ENCODE peak calls at places on chromosomes 4 and X, in four cellular contexts. One of them, this sample, is unnamed.

GRCh38 chrX:13750204-13750603 is 15.7 kb downstream of the OFD1 start:
- DNase-seq in lower leg skin: no peak
- DNase-seq in Calu3: peak; percentile 19
- DNase-seq in RWPE1: peak; percentile 18
- DNase-seq in this sample: no peak

GRCh38 chr4:38902695-38903094 is 35.1 kb downstream of the FAM114A1 start:
- DNase-seq in Calu3: no peak
- DNase-seq in RWPE1: peak; percentile 51
- DNase-seq in lower leg skin: no peak
- DNase-seq in this sample: no peak

GRCh38 chr4:33831667-33832066 is 2412.6 kb downstream of the ARAP2 start:
- DNase-seq in Calu3: no peak
- DNase-seq in RWPE1: no peak
- DNase-seq in lower leg skin: no peak
- DNase-seq in this sample: no peak

GRCh38 chr4:34196375-34196774 is 2047.9 kb downstream of the ARAP2 start:
- DNase-seq in Calu3: no peak
- DNase-seq in lower leg skin: no peak
- DNase-seq in RWPE1: no peak
- DNase-seq in this sample: no peak

GRCh38 chr4:108058685-108059440 is 69.2 kb downstream of the HADH start:
- DNase-seq in RWPE1: peak; percentile 68
- DNase-seq in lower leg skin: peak; percentile 21
- DNase-seq in Calu3: peak; percentile 18
- DNase-seq in this sample: no peak

GRCh38 chrX:34656842-34657780 is at the start of gene TMEM47:
- DNase-seq in RWPE1: peak; percentile 28
- DNase-seq in Calu3: peak; percentile 90
- DNase-seq in lower leg skin: peak; percentile 25
- DNase-seq in this sample: peak; percentile 89

GRCh38 chr4:113899260-113900177 is 79.9 kb downstream of the ARSJ start:
- DNase-seq in lower leg skin: no peak
- DNase-seq in RWPE1: no peak
- DNase-seq in Calu3: no peak
- DNase-seq in this sample: no peak

GRCh38 chr4:183407128-183407585 is 37.3 kb upstream of the CDKN2AIP start:
- DNase-seq in Calu3: peak; percentile 92
- DNase-seq in lower leg skin: peak; percentile 64
- DNase-seq in RWPE1: peak; percentile 65
- DNase-seq in this sample: peak; percentile 94

GRCh38 chrX:97743014-97743413 is 859.3 kb downstream of the RPA4 start:
- DNase-seq in RWPE1: no peak
- DNase-seq in Calu3: no peak
- DNase-seq in lower leg skin: no peak
- DNase-seq in this sample: no peak

GRCh38 chr4:62288803-62289541 is 1088.8 kb downstream of the ADGRL3 start:
- DNase-seq in lower leg skin: no peak
- DNase-seq in Calu3: no peak
- DNase-seq in RWPE1: no peak
- DNase-seq in this sample: no peak

GRCh38 chr4:101222156-101222845 is 125.0 kb downstream of the PPP3CA start:
- DNase-seq in lower leg skin: no peak
- DNase-seq in RWPE1: no peak
- DNase-seq in Calu3: no peak
- DNase-seq in this sample: no peak

GRCh38 chr4:147060171-147060931 is 114.7 kb upstream of the TTC29 start:
- DNase-seq in lower leg skin: no peak
- DNase-seq in Calu3: no peak
- DNase-seq in RWPE1: no peak
- DNase-seq in this sample: no peak

GRCh38 chrX:143571521-143571920 is 54.2 kb upstream of the SPANXN3 start:
- DNase-seq in Calu3: no peak
- DNase-seq in RWPE1: peak; percentile 7
- DNase-seq in lower leg skin: no peak
- DNase-seq in this sample: no peak

GRCh38 chr4:119627267-119628190 is 1.1 kb downstream of the PDE5A start:
- DNase-seq in lower leg skin: peak; percentile 23
- DNase-seq in Calu3: peak; percentile 74
- DNase-seq in RWPE1: peak; percentile 65
- DNase-seq in this sample: peak; percentile 82

GRCh38 chr4:119626943-119627266 is 1.7 kb downstream of the PDE5A start:
- DNase-seq in lower leg skin: no peak
- DNase-seq in Calu3: no peak
- DNase-seq in RWPE1: no peak
- DNase-seq in this sample: no peak

GRCh38 chr4:119628281-119629141 is at the start of gene PDE5A:
- DNase-seq in lower leg skin: peak; percentile 56
- DNase-seq in Calu3: peak; percentile 90
- DNase-seq in RWPE1: peak; percentile 78
- DNase-seq in this sample: peak; percentile 94

GRCh38 chr4:119626420-119626819 is 2.2 kb downstream of the PDE5A start:
- DNase-seq in RWPE1: no peak
- DNase-seq in lower leg skin: no peak
- DNase-seq in Calu3: no peak
- DNase-seq in this sample: no peak

DNA sequence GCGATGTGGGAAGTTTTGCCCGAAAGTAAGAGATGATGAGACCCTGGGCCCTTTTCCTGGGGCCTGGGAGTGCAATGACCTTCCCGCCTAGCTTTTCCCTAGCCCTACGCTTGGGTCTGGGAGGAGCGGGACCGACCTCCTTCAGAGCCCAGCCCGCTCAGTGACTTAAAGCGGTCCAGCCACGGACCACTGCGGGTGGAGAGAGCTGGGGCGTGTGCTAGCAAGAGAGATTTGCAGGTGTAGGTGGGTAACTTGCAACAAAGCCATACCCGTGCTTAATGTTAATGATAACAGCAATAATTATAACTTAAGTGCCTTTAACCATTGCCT is 503 bp upstream of the PDE5A start:
- DNase-seq in Calu3: no peak
- DNase-seq in RWPE1: no peak
- DNase-seq in lower leg skin: no peak
- DNase-seq in this sample: no peak
- TF ChIP-seq CTCF in Calu3: no peak
- TF ChIP-seq CTCF in RWPE1: peak; percentile 27
- TF ChIP-seq CTCF in lower leg skin: no peak
- TF ChIP-seq CTCF in this sample: no peak

DNA sequence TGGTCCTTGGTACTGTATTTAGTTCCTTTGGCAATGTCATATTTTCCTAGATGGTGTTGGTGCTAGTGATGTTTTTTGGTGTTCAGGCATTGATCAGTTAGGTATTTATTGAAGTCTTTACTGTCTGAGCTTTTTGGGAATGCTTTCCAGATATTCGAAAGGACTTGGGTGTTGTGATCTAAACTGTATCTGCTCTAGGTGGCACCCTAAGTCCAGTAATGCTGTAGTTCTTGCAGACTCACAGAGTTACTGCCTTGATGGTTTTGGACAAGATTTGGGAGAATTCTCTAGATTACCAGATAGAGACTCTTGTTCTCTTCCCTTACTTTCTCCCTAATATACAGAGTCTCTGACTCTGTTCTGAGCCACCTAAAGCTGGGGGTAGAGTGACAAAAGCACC is 513.6 kb upstream of the PITX2 start:
- DNase-seq in lower leg skin: no peak
- DNase-seq in RWPE1: no peak
- DNase-seq in Calu3: peak; percentile 10
- DNase-seq in this sample: no peak
- TF ChIP-seq CTCF in lower leg skin: no peak
- TF ChIP-seq CTCF in RWPE1: no peak
- TF ChIP-seq CTCF in Calu3: no peak
- TF ChIP-seq CTCF in this sample: peak; percentile 30

GRCh38 chrX:1763294-1763693 is 148.4 kb downstream of the ASMT start:
- DNase-seq in lower leg skin: no peak
- DNase-seq in Calu3: no peak
- DNase-seq in RWPE1: no peak
- DNase-seq in this sample: no peak

DNA sequence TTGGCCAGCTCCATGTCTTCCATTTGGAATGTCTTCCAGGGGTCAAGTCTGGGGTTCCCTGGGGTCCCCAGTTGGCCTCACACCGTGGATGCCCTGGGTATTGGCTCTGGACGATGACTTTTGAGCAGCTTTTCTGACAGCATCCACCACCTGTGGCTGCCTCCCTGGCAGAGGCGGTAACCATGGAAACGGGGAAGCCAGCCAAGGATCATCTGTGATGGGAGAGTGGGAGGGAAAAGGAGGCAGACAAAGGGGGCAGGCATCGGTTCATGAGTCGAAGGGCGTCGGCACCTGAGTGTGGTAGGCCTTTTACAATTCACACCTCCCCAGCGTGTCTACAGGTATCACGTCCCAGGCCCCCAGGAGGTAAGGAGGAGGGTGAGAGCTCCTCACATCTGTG is 152.2 kb downstream of the ASMT start:
- DNase-seq in Calu3: no peak
- DNase-seq in lower leg skin: no peak
- DNase-seq in RWPE1: no peak
- DNase-seq in this sample: no peak
- TF ChIP-seq CTCF in Calu3: no peak
- TF ChIP-seq CTCF in lower leg skin: no peak
- TF ChIP-seq CTCF in RWPE1: no peak
- TF ChIP-seq CTCF in this sample: no peak

GRCh38 chr4:188658958-188659522 is 519.8 kb downstream of the TRIML1 start:
- DNase-seq in lower leg skin: no peak
- DNase-seq in Calu3: no peak
- DNase-seq in RWPE1: no peak
- DNase-seq in this sample: no peak
- TF ChIP-seq CTCF in lower leg skin: no peak
- TF ChIP-seq CTCF in Calu3: no peak
- TF ChIP-seq CTCF in RWPE1: no peak
- TF ChIP-seq CTCF in this sample: no peak

DNA sequence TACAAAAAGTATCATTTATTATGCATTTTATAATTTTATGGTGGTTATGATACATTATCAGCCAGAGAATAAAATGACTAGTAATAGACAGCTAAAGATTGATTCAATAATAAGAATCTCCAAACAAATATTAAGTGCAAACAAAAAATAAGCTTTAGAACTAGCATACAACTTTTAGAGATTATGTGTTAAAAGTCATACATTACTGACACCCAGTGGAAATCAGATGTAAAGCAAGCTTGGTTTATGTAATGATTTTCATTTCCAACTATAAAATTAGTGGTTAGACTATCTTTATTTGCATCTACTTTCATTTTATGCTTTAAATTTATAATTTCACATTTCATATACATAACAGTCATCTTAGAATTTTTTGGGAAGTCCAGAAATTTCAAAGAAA is 57.7 kb downstream of the IL13RA2 start:
- DNase-seq in Calu3: no peak
- DNase-seq in RWPE1: peak; percentile 8
- DNase-seq in lower leg skin: no peak
- DNase-seq in this sample: no peak
- TF ChIP-seq CTCF in Calu3: no peak
- TF ChIP-seq CTCF in RWPE1: peak; percentile 36
- TF ChIP-seq CTCF in lower leg skin: no peak
- TF ChIP-seq CTCF in this sample: peak; percentile 80

GRCh38 chrX:21373637-21374162 is 518 bp upstream of the CNKSR2 start:
- DNase-seq in lower leg skin: no peak
- DNase-seq in RWPE1: no peak
- DNase-seq in Calu3: no peak
- DNase-seq in this sample: no peak
- TF ChIP-seq CTCF in lower leg skin: no peak
- TF ChIP-seq CTCF in RWPE1: no peak
- TF ChIP-seq CTCF in Calu3: no peak
- TF ChIP-seq CTCF in this sample: no peak

GRCh38 chrX:137926090-137926489 is 360.2 kb downstream of the ZIC3 start:
- DNase-seq in RWPE1: no peak
- DNase-seq in Calu3: no peak
- DNase-seq in lower leg skin: no peak
- DNase-seq in this sample: no peak
- TF ChIP-seq CTCF in RWPE1: no peak
- TF ChIP-seq CTCF in Calu3: no peak
- TF ChIP-seq CTCF in lower leg skin: no peak
- TF ChIP-seq CTCF in this sample: peak; percentile 71

DNA sequence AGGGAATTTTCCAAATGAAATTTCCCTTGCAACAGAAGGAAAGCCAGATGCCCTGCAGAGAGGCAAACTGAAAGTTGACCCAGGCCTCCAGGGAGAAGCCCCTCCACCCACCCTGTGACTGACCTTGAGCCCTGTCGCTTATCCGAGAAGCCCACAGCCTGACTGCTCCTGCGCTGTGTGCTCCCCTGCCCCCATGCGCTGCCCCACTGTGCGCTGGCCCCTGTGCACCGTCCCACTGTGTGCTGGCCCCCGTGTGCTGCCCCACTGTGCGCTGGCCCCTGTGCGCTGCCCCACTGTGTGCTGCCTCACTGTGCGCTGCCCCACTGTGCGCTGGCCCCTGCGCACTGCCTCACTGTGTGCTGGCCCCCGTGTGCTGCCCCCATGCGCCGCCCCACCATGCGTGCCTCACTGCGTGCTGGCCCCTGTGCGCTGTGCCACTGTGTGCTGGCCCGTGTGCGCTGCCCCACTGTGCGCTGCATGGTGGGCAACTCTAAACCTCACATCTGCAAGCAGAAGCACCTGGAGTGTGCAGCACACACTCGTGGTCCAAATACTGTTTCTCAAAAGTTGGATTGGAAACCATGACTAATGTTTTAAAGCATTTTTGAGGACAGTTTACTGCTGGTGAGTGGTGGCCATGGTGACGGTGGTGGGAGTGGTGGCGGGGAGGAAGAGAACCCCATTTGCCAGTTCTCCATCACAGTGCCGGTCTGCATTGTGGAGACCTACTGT is 8.3 kb upstream of the GRPEL1 start:
- DNase-seq in lower leg skin: no peak
- DNase-seq in Calu3: no peak
- DNase-seq in RWPE1: no peak
- DNase-seq in this sample: no peak
- TF ChIP-seq CTCF in lower leg skin: no peak
- TF ChIP-seq CTCF in Calu3: no peak
- TF ChIP-seq CTCF in RWPE1: no peak
- TF ChIP-seq CTCF in this sample: no peak

This sample was measured in type B pancreatic cell.